ENCODE peak calls at places on chromosomes 4 and X, in ten cellular contexts. V, P, S, T, R, F, M, B, H and Y are unnamed samples.

GRCh38 chrX:20116575-20117240 is at the start of gene MAP7D2:
- DNase-seq in R (no peak), P (no peak), V (no peak), F (no peak), B (no peak), T (no peak), S (no peak), H (no peak), M (peak), Y (no peak)

GRCh38 chr4:105451346-105451745 is 22.5 kb downstream of the PPA2 start:
- DNase-seq in T (no peak), H (no peak), S (no peak), R (no peak), B (no peak), M (no peak), P (no peak), V (no peak), F (no peak), Y (no peak)

GRCh38 chr4:121791481-121791880 is 9.6 kb upstream of the EXOSC9 start:
- DNase-seq in H (no peak), T (no peak), F (no peak), S (no peak), M (no peak), V (no peak), R (no peak), P (no peak), B (no peak), Y (no peak)

GRCh38 chr4:80540785-80541469 is 205.4 kb downstream of the CFAP299 start:
- DNase-seq in F (no peak), R (no peak), V (no peak), S (no peak), H (peak), M (no peak), B (no peak), T (peak), P (no peak), Y (no peak)

GRCh38 chrX:10821293-10821692 is 200.9 kb upstream of the MID1 start:
- DNase-seq in T (peak), H (no peak), M (no peak), F (no peak), S (no peak), B (no peak), R (no peak), P (no peak), V (no peak), Y (no peak)

GRCh38 chr4:38424171-38424871 is 239.7 kb upstream of the KLF3 start:
- DNase-seq in V (no peak), B (no peak), T (no peak), S (peak), F (no peak), R (no peak), P (no peak), M (peak), H (no peak), Y (no peak)

GRCh38 chr4:61950625-61951024 is 750.5 kb downstream of the ADGRL3 start:
- DNase-seq in T (no peak), S (no peak), M (no peak), H (no peak), P (no peak), R (no peak), V (no peak), F (no peak), B (no peak), Y (no peak)

GRCh38 chr4:162645381-162645780 is 481.6 kb upstream of the FSTL5 start:
- DNase-seq in T (no peak), P (no peak), S (no peak), M (peak), H (no peak), B (no peak), V (no peak), R (no peak), F (no peak), Y (no peak)

GRCh38 chrX:134949271-134949670 is 41.5 kb upstream of the SMIM10 start:
- DNase-seq in R (no peak), T (no peak), H (no peak), F (no peak), P (peak), B (no peak), S (no peak), V (no peak), M (peak), Y (no peak)

GRCh38 chr4:69750346-69750745 is 10.1 kb downstream of the SULT1B1 start:
- DNase-seq in R (no peak), S (no peak), M (no peak), H (no peak), P (no peak), B (no peak), V (no peak), F (no peak), T (no peak), Y (no peak)

GRCh38 chr4:36251983-36252382 is 7.7 kb upstream of the ARAP2 start:
- DNase-seq in H (no peak), P (no peak), R (no peak), M (no peak), B (no peak), V (no peak), F (no peak), T (no peak), S (no peak), Y (no peak)

GRCh38 chr4:11397819-11398610 is 30.7 kb downstream of the HS3ST1 start:
- DNase-seq in B (no peak), S (no peak), F (no peak), V (no peak), P (no peak), M (no peak), T (no peak), R (no peak), H (peak), Y (no peak)

GRCh38 chrX:10157545-10157944 is 770 bp downstream of the CLCN4 start:
- DNase-seq in H (no peak), R (no peak), T (no peak), M (no peak), P (no peak), F (no peak), V (no peak), S (no peak), B (no peak), Y (no peak)

GRCh38 chr4:167265231-167265630 is 30.9 kb upstream of the SPOCK3 start:
- DNase-seq in P (no peak), R (no peak), F (no peak), S (no peak), H (no peak), M (no peak), V (no peak), B (no peak), T (no peak), Y (no peak)

GRCh38 chrX:14027031-14027430 is 2.7 kb downstream of the GEMIN8 start:
- DNase-seq in V (no peak), P (no peak), M (no peak), H (no peak), R (no peak), F (no peak), T (no peak), S (no peak), B (no peak), Y (no peak)

GRCh38 chr4:76035799-76036389 is at the start of gene CXCL11:
- DNase-seq in V (no peak), H (no peak), R (no peak), S (no peak), B (no peak), M (no peak), P (no peak), F (no peak), T (no peak), Y (no peak)

GRCh38 chrX:14359727-14360126 is 169.6 kb upstream of the GLRA2 start:
- DNase-seq in R (no peak), P (no peak), H (no peak), V (no peak), B (no peak), S (no peak), F (no peak), M (no peak), T (no peak), Y (no peak)

GRCh38 chr4:40316782-40317635 is 18.1 kb upstream of the CHRNA9 start:
- DNase-seq in F (peak), V (no peak), M (peak), S (peak), R (no peak), B (no peak), P (peak), T (peak), H (no peak), Y (no peak)

GRCh38 chr4:15088394-15089041 is 86.2 kb downstream of the CPEB2 start:
- DNase-seq in M (no peak), R (no peak), B (no peak), H (no peak), P (no peak), F (no peak), S (no peak), T (no peak), V (no peak), Y (no peak)

GRCh38 chrX:29470029-29470428 is 745.3 kb upstream of the MAGEB2 start:
- DNase-seq in F (no peak), P (peak), T (no peak), H (no peak), R (no peak), S (no peak), V (no peak), B (no peak), M (no peak), Y (no peak)

GRCh38 chr4:182288534-182288933 is 45.3 kb downstream of the TENM3 start:
- DNase-seq in T (no peak), S (no peak), H (no peak), R (no peak), V (no peak), F (no peak), M (no peak), B (no peak), P (no peak), Y (no peak)

GRCh38 chrX:48831909-48832291 is 3.5 kb downstream of the PCSK1N start:
- DNase-seq in T (no peak), H (no peak), P (no peak), F (no peak), M (no peak), R (no peak), S (no peak), B (no peak), V (no peak), Y (no peak)

GRCh38 chrX:101958139-101958538 is 26.3 kb upstream of the ZMAT1 start:
- DNase-seq in V (no peak), P (no peak), S (no peak), T (no peak), F (no peak), H (no peak), M (no peak), R (no peak), B (no peak), Y (no peak)

GRCh38 chr4:183242291-183242690 is 77.8 kb downstream of the CLDN22 start:
- DNase-seq in S (no peak), R (no peak), F (no peak), M (no peak), B (no peak), H (no peak), V (no peak), P (no peak), T (no peak), Y (no peak)

GRCh38 chr4:156547439-156547838 is 424.2 kb downstream of the PDGFC start:
- DNase-seq in F (no peak), S (no peak), M (no peak), T (no peak), V (no peak), B (no peak), R (no peak), H (no peak), P (no peak), Y (no peak)

GRCh38 chr4:40525811-40526598 is 103.7 kb downstream of the RBM47 start:
- DNase-seq in M (no peak), B (no peak), P (peak), S (peak), H (no peak), R (no peak), F (peak), V (no peak), T (no peak), Y (no peak)

GRCh38 chr4:73892966-73893365 is 23.8 kb downstream of the CXCL1 start:
- DNase-seq in S (no peak), F (no peak), R (no peak), P (no peak), B (no peak), T (no peak), M (no peak), V (no peak), H (no peak), Y (no peak)

GRCh38 chr4:53044651-53044960 is 182.5 kb downstream of the RASL11B start:
- DNase-seq in H (no peak), F (no peak), S (no peak), R (no peak), T (no peak), P (no peak), M (no peak), V (no peak), B (no peak), Y (no peak)

GRCh38 chr4:127708985-127709384 is 21.2 kb upstream of the SLC25A31 start:
- DNase-seq in T (no peak), S (peak), P (peak), F (no peak), V (no peak), B (no peak), H (no peak), R (no peak), M (peak), Y (no peak)

GRCh38 chr4:114041117-114041475 is 61.6 kb upstream of the ARSJ start:
- DNase-seq in R (no peak), V (no peak), B (no peak), F (no peak), P (no peak), M (no peak), T (no peak), H (no peak), S (no peak), Y (no peak)

GRCh38 chr4:76634239-76634638 is 199.2 kb downstream of the SHROOM3 start:
- DNase-seq in P (no peak), F (no peak), B (no peak), S (no peak), T (no peak), M (no peak), H (no peak), V (no peak), R (no peak), Y (no peak)

GRCh38 chr4:184536881-184537248 is 62.5 kb upstream of the IRF2 start:
- DNase-seq in P (no peak), S (no peak), V (peak), B (no peak), F (no peak), M (no peak), T (no peak), H (no peak), R (no peak), Y (no peak)

GRCh38 chr4:184537269-184538022 is 63.1 kb upstream of the IRF2 start:
- DNase-seq in H (peak), S (peak), P (peak), F (peak), M (peak), R (peak), T (peak), V (peak), B (peak), Y (no peak)

GRCh38 chr4:184536070-184536880 is 61.9 kb upstream of the IRF2 start:
- DNase-seq in P (no peak), R (no peak), F (no peak), M (no peak), T (no peak), S (no peak), V (peak), H (no peak), B (no peak), Y (no peak)

GRCh38 chr4:184538023-184538599 is 63.8 kb upstream of the IRF2 start:
- DNase-seq in M (peak), B (peak), P (peak), H (peak), S (peak), T (peak), F (peak), V (peak), R (peak), Y (no peak)

GRCh38 chr4:184534511-184535391 is 60.4 kb upstream of the IRF2 start:
- DNase-seq in T (peak), M (peak), R (no peak), H (peak), B (no peak), V (peak), S (no peak), P (no peak), F (peak), Y (no peak)
- TF ChIP-seq POLR2A in T (no peak), M (no peak), R (no peak), H (no peak), B (no peak), V (no peak), S (no peak), P (no peak), F (no peak), Y (no peak)

DNA sequence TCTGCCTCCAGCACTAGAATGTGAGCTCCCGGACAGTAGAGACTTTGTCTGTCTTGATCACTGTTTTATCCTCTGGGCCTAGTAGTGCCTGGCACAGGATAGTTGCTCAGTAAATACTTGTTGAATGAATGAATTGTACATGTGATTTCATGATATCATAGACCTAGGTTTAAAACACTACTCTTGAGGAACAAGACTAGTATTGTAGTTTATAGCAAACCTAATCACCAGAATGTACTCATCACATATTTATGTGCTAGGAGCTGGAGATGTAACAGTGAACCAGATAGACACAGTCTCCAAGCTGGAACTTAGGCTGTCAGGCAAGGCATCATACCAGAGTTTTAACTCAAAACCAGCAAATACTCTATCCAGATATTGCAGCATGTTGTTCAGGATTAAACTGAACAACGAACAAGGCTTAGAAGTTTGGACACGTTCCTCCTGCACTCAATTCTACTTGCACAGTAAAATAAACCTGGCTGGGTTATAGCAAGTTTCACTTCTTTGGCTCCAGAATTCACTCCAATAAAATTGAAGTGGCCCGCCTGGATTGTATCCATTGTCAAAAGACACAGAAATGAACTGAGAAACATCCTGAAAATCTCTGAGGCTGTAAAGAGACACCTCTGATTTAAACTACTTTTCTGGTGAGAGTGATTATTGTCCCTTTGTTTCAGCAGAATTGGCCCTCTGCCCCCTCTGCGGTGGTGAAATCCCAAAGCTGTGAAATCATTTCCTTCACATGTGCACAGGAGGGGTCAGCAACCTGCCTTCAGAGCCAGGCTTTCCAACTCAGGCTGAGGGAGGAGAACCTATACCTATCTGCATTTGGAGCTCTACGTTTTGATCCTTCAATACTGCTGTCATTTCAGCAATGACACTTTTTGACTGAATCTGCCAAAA is 23.2 kb downstream of the GAB3 start:
- DNase-seq in V (peak), P (no peak), R (no peak), S (no peak), B (no peak), H (no peak), M (no peak), F (no peak), T (no peak), Y (no peak)
- TF ChIP-seq POLR2AphosphoS5 in V (peak), P (no peak), R (no peak), S (no peak), B (no peak), H (no peak), M (no peak), F (no peak), T (no peak), Y (no peak)

GRCh38 chrX:123961268-123962005 is at the start of gene STAG2:
- DNase-seq in B (no peak), S (peak), M (peak), T (peak), V (peak), F (peak), H (no peak), P (peak), R (peak), Y (no peak)
- TF ChIP-seq POLR2A in B (no peak), S (no peak), M (peak), T (peak), V (no peak), F (peak), H (peak), P (no peak), R (no peak), Y (peak)

DNA sequence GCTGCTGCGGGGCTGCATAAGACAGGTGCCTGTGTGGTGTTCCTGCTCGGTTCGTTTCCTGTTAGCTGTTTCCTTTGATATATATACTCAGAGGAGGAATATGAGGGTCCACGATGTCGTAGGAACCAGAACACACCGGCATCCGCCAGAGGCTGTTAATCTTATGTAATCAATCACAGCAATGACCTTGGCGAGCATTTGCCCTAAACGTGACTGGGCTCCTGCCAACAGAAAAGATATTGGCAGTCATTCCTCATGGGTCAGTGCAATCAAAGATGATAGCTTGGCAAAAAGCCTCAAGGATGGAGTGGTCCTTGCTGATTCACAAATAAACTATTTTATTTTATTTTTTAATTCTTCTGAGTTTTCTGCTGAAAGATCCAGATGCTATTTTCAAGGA is 260.1 kb downstream of the EVC2 start:
- DNase-seq in T (no peak), S (no peak), B (peak), R (no peak), M (no peak), P (no peak), H (no peak), V (no peak), F (no peak), Y (peak)
- TF ChIP-seq POLR2AphosphoS5 in T (no peak), S (no peak), B (no peak), R (no peak), M (no peak), P (no peak), H (no peak), V (no peak), F (no peak), Y (no peak)

DNA sequence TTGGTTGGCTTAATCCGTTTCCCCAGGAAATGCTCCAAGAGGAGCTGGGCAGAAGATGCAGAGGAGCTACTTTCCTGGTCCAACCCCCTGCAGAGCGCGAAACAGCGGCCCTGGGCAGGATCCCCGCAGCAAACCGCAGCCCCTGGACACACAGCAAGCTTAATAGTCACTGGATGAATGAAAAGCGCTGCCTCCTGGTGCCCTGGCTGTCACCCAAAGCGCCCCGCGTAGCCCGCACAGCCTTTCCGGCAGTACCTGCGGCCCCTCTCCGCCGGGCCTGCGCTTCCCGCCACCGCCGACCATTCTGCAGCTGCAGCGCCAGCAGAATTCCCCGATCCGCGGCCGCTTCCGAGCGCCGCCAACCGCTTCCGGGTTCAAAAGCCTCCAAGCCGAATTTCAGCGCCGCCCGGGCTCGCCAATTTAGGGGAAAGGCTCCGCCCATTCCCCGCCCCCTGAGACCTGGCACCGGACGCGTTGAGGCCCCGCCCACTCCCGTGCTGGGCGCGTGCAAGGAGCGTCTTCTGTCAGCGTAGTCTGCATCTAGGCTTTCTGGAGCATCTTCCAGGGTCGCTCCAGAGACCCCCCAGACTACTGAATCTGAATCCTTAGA is at the start of gene HPF1:
- DNase-seq in T (peak), B (peak), M (peak), R (peak), P (peak), V (peak), H (peak), S (peak), F (peak), Y (no peak)
- TF ChIP-seq POLR2A in T (peak), B (no peak), M (peak), R (peak), P (no peak), V (no peak), H (no peak), S (no peak), F (peak), Y (no peak)